ENCODE peak calls at places on chromosomes 2 and 18, in seven cellular contexts. T is effector memory CD4-positive, alpha-beta T cell; X is neural progenitor cell; U is mammary epithelial cell; B is cardiac muscle cell; D is testis; F is stomach. O is an unnamed sample. For H3K9me3 and H3K4me1, the result is how much of the 10 kb centered on the place peaks cover.

GRCh38 chr2:9771101-9771449 is 72.2 kb upstream of the TAF1B start:
- DNase-seq in F (no peak), D (no peak), T (no peak), U (no peak), B (no peak), X (no peak), O (no peak)

GRCh38 chr2:239932881-239933735 is 92.0 kb downstream of the NDUFA10 start:
- DNase-seq in U (no peak), X (no peak), D (peak), F (peak), B (no peak), T (no peak), O (peak)

GRCh38 chr2:231780909-231781797 is at the start of gene PDE6D:
- DNase-seq in U (peak), B (peak), D (peak), T (peak), F (peak), X (peak), O (peak)

GRCh38 chr2:237603718-237604362 is 13.3 kb upstream of the RAB17 start:
- DNase-seq in X (peak), B (peak), U (no peak), D (peak), T (peak), F (no peak), O (no peak)

GRCh38 chr18:55861266-55861665 is 273.3 kb upstream of the TCF4 start:
- DNase-seq in D (peak), U (peak), F (no peak), B (peak), X (peak), T (no peak), O (peak)

GRCh38 chr2:183416741-183417140 is 292.5 kb downstream of the NUP35 start:
- DNase-seq in B (no peak), X (peak), T (no peak), D (no peak), U (no peak), F (no peak), O (no peak)

GRCh38 chr2:167592441-167592840 is 655.0 kb downstream of the STK39 start:
- DNase-seq in F (no peak), T (no peak), B (no peak), D (no peak), X (no peak), U (no peak), O (no peak)

GRCh38 chr2:44237221-44237620 is 38.1 kb upstream of the SLC3A1 start:
- DNase-seq in T (no peak), B (no peak), U (no peak), F (no peak), D (no peak), X (no peak), O (no peak)

GRCh38 chr2:73003027-73003426 is 68.5 kb downstream of the SFXN5 start:
- DNase-seq in D (no peak), U (no peak), F (no peak), B (no peak), T (no peak), X (no peak), O (no peak)

GRCh38 chr2:57893347-57893746 is 153.3 kb upstream of the VRK2 start:
- DNase-seq in F (no peak), X (no peak), B (no peak), D (no peak), U (no peak), T (no peak), O (no peak)

GRCh38 chr2:57892920-57893319 is 153.7 kb upstream of the VRK2 start:
- DNase-seq in U (no peak), D (no peak), T (no peak), F (no peak), X (no peak), B (no peak), O (no peak)

GRCh38 chr2:57894353-57894752 is 152.3 kb upstream of the VRK2 start:
- DNase-seq in B (no peak), D (no peak), T (no peak), F (no peak), U (no peak), X (no peak), O (no peak)

GRCh38 chr2:57890993-57891688 is 155.5 kb upstream of the VRK2 start:
- DNase-seq in D (no peak), X (no peak), T (no peak), F (no peak), B (no peak), U (no peak), O (no peak)

DNA sequence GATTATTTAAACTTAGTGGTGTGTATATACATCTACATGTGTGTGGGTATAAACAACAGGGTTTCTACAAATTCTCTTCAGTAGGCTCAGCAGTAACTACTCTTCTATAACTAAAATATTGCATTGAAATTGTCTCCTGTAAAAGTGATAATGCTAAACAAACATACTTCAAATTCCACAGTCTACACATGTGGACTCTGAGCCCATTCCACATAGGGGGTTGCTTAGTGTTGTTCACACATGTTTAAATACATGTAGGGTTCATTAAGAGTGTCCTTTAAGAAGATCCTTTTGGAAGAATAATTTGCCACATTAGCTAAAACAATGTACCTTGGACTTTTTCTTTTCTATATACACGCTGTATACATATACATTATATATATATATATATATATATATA is 152.8 kb upstream of the VRK2 start:
- DNase-seq in T (no peak), U (no peak), F (no peak), X (no peak), D (no peak), B (no peak), O (no peak)
- H3K9me3 ChIP-seq in T (under half), U (under half), F (under half), X (under half), D (under half), B (under half), O (under half)

GRCh38 chr18:8785261-8785660 is 79.9 kb downstream of the MTCL1 start:
- DNase-seq in T (no peak), X (no peak), B (no peak), U (no peak), D (peak), F (no peak), O (no peak)

GRCh38 chr18:8787764-8788163 is 82.4 kb downstream of the MTCL1 start:
- DNase-seq in F (no peak), U (no peak), B (no peak), T (no peak), D (no peak), X (no peak), O (no peak)

GRCh38 chr18:8788503-8789429 is 83.4 kb downstream of the MTCL1 start:
- DNase-seq in X (no peak), B (peak), T (no peak), U (no peak), D (peak), F (peak), O (no peak)

GRCh38 chr18:8785855-8786765 is 80.8 kb downstream of the MTCL1 start:
- DNase-seq in B (no peak), D (peak), U (no peak), T (no peak), X (no peak), F (no peak), O (no peak)

DNA sequence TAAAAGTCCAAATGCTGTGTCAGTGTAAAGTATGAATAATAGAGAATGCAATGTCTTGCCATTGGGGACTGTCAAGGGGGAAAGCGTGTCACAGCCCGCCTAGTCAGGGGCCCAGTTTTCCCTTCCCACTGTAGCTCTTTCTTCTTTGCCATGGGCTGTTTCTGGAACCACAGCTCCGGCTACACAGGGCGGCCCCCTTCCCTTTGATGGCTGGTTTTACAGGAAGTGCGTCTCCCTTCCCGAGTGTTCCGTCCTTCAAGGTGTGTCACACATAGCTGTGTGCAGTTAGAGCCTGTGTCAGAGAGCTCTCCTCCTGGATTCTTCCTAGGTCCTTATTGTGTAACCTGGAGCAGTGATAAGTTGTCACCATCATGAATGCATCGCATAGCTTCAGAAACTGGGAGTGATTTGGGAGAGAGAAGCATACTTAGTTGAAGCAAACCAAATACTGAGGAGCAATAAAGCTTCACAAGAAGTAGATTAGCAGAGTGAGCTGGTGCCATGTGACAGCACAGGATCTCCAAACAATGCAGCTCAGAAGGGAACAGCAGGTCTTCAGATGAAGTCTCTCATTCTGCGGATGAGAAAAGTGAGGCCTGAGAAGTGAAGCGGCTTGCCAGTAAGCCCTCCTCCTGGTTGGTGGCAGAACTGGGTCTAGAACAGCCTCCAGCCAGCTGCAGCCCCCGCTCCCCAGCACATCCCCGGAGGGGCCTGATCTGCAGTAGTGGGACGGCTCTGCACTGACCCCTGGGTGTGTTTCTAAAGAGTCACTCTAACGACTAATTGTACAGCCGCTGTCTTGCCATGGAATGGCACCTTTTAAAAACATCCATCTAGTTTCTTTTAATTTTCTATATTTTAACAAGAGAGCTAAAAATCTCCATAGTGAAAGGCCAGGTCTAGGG is 81.7 kb downstream of the MTCL1 start:
- DNase-seq in F (peak), X (peak), B (no peak), U (peak), D (peak), T (no peak), O (no peak)
- H3K4me3 ChIP-seq in F (no peak), X (no peak), B (no peak), U (no peak), D (no peak), T (no peak), O (no peak)

GRCh38 chr2:98802344-98802743 is 71.4 kb upstream of the MGAT4A start:
- DNase-seq in D (no peak), T (no peak), F (no peak), B (no peak), U (no peak), X (no peak), O (no peak)
- H3K4me1 ChIP-seq in D (under half), T (under half), F (under half), B (under half), U (under half), X (under half), O (under half)

DNA sequence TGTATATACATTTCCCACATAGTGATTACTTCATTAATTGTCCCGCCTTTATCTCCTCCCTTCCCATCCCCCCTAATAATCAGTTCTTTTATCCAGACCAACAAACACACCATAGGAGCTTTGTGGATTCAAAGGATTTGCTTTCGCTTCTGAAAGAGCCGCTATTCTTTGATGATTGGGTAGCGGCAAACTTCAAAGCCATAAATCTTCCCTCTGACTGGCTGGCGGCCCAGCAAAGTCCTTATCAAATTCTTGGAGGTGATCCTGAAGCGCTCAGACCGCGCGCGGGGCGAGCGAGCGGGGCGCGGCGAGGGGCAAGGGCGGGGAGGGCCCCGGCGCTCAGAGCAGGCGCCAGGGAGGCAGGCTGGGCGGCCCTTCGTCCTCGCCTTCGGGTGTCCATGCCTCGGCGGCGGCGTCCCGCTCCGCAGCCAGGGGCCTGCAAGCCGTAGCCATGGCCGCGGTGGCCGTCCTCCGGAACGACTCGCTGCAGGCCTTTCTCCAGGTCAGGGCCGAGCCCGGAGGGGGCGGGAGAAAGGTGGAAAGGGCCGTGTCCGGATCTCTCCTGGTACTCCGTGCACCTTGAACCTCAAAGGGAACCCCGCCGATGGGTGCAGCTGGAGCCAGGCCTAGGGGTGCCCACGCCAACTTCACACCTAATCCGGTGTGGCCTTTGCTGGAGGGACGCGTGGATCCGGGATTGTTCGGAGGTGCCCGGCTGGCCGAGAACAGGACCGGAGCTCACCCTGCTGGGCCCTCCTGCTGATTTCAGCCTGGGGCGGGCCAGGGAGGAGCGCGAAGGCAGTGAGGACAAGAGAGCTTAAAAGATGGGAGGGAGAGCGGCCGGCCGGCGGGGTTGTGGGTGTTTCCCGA is at the start of gene SP5:
- DNase-seq in F (peak), B (peak), U (no peak), T (no peak), X (peak), D (peak), O (peak)
- H3K9me3 ChIP-seq in F (under half), B (under half), U (under half), T (under half), X (under half), D (under half), O (under half)

DNA sequence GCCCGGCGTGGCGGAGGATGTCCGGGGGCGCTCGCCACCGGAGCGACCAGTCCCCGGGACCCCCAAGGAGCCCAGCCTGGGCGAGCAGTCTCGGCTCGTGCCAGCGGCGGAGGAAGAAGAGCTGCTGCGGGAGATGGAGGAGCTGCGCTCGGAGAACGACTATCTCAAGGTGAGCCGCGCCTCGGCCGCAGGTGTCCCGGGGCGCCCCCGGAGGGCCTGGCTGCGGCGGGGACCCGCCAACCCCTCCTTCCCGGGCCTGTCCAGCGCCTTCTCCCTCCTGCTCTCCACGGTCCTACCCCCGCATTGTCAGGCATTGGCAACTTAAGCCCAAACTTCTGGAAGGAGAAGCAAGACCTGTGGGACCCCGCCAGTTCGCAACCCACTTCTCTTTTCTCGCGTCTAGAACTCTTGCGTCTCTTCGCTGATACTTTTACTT is 1.2 kb downstream of the MTCL1 start:
- DNase-seq in D (no peak), F (no peak), U (no peak), B (no peak), T (no peak), X (peak), O (no peak)
- H3K4me3 ChIP-seq in D (peak), F (peak), U (peak), B (peak), T (peak), X (peak), O (peak)

GRCh38 chr2:109254174-109254904 is 125.3 kb downstream of the SH3RF3 start:
- DNase-seq in B (no peak), X (no peak), F (no peak), U (no peak), T (no peak), D (peak), O (no peak)

GRCh38 chr2:109256921-109257320 is 127.9 kb downstream of the SH3RF3 start:
- DNase-seq in U (no peak), F (no peak), B (peak), X (no peak), T (no peak), D (peak), O (no peak)

GRCh38 chr2:109257653-109258052 is 128.6 kb downstream of the SH3RF3 start:
- DNase-seq in B (no peak), D (peak), X (no peak), F (no peak), U (no peak), T (no peak), O (no peak)

GRCh38 chr2:109255594-109255993 is 126.6 kb downstream of the SH3RF3 start:
- DNase-seq in U (no peak), T (no peak), X (no peak), B (no peak), D (peak), F (no peak), O (no peak)

DNA sequence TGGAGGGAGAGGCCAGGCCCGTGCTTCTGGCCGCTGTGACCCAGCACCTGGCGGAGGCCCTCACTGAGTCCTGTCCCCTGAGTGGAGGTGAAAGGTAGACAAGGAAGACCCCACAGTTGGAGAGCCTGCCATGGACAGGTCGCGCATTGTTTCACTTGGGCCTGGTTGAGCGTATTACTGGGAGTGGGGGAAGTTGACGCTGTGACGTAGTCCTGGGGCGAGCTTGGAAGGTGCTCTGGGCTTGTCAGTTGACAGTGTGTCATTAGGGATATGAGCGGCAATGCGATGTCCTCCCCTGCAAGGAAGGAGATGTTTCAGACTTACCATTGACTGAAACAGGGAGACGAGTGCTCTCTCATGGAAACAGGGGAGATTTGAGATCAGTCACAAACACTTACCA is 127.1 kb downstream of the SH3RF3 start:
- DNase-seq in U (no peak), F (no peak), B (no peak), D (peak), X (no peak), T (no peak), O (no peak)
- H3K4me1 ChIP-seq in U (under half), F (under half), B (under half), D (under half), X (under half), T (under half), O (under half)

DNA sequence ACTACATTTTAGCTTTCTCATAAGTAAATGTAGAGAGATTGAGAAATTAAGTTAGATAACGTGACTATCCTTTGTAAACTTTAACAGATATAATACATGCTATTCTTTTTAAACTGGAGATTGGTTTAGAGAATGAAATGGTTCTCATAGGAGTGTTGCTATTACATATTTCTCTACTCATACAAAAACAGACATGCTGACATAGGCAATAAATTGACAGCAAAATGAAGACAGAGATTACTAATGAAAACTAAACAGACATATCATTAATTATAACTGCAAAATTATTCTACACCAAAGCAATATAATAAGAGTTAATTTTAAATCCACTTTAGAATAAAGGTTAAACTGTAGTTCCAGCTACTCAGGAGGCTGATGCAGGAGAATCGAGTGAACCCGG is 227.6 kb downstream of the CBLN2 start:
- DNase-seq in B (no peak), X (no peak), T (no peak), F (no peak), D (no peak), U (no peak), O (no peak)
- H3K9me3 ChIP-seq in B (under half), X (under half), T (under half), F (under half), D (under half), U (under half), O (under half)